ENCODE peak calls at places on chromosome 13, in seven cellular contexts. U is foreskin fibroblast; V is stimulated activated CD8-positive, alpha-beta memory T cell treated with anti-CD3 and anti-CD28 coated beads, Interleukin-15, amount 100 ng/mL, for 4 hours; W is NCI-H1105 treated with DMSO at 0.1 percent for 48 hours; M is AG10803; I is CD4-positive, alpha-beta memory T cell; S is neuronal stem cell. A is an unnamed sample.
A peak's percentile ranks its signal among the peaks of the same experiment; 100 is the strongest.

GRCh38 chr13:61414686-61415664 is 674 bp downstream of the PCDH20 start:
- DNase-seq in V (no peak), S (peak; percentile 75), I (no peak), U (no peak), W (peak; percentile 98), M (no peak), A (peak; percentile 93)

GRCh38 chr13:112874751-112875300 is 94.2 kb upstream of the MCF2L start:
- DNase-seq in M (no peak), W (no peak), V (no peak), I (no peak), U (no peak), S (no peak), A (no peak)

GRCh38 chr13:79560954-79561353 is 80.0 kb downstream of the NDFIP2 start:
- DNase-seq in M (no peak), S (no peak), U (no peak), I (no peak), V (no peak), W (no peak), A (no peak)

GRCh38 chr13:52713894-52714293 is 25.7 kb downstream of the CNMD start:
- DNase-seq in I (no peak), U (peak; percentile 19), W (no peak), S (no peak), V (no peak), M (no peak), A (no peak)

GRCh38 chr13:113808058-113808834 is 49.2 kb downstream of the TMEM255B start:
- DNase-seq in V (no peak), I (no peak), W (no peak), S (no peak), M (no peak), U (no peak), A (no peak)

GRCh38 chr13:35208587-35208986 is 266.5 kb downstream of the NBEA start:
- DNase-seq in U (no peak), I (no peak), S (no peak), V (no peak), W (no peak), M (no peak), A (no peak)

GRCh38 chr13:46476174-46476573 is 76.8 kb upstream of the LRCH1 start:
- DNase-seq in U (no peak), S (no peak), W (no peak), V (no peak), M (peak; percentile 11), I (no peak), A (no peak)

GRCh38 chr13:23321534-23322241 is 111.8 kb downstream of the SACS start:
- DNase-seq in V (no peak), M (peak; percentile 93), W (no peak), S (no peak), I (peak; percentile 4), U (peak; percentile 97), A (no peak)

GRCh38 chr13:32585625-32586021 is 629 bp upstream of the PDS5B start:
- DNase-seq in I (no peak), W (no peak), U (no peak), M (peak; percentile 62), V (no peak), S (peak; percentile 26), A (peak; percentile 45)

GRCh38 chr13:77448689-77449088 is 86.8 kb upstream of the SCEL start:
- DNase-seq in U (no peak), V (no peak), S (no peak), M (no peak), W (no peak), I (no peak), A (peak; percentile 40)

GRCh38 chr13:49539313-49539712 is 43.6 kb downstream of the PHF11 start:
- DNase-seq in I (no peak), W (no peak), V (no peak), U (peak; percentile 42), M (no peak), S (no peak), A (no peak)

GRCh38 chr13:62706035-62706434 is 1290.4 kb upstream of the PCDH20 start:
- DNase-seq in I (no peak), S (no peak), M (no peak), U (no peak), W (no peak), V (no peak), A (no peak)

GRCh38 chr13:25468330-25469178 is 96.8 kb downstream of the ATP8A2 start:
- DNase-seq in V (no peak), W (peak; percentile 54), U (peak; percentile 73), I (no peak), M (no peak), S (peak; percentile 54), A (peak; percentile 73)

GRCh38 chr13:89097994-89098393 is 1426.8 kb downstream of the SLITRK5 start:
- DNase-seq in W (no peak), U (no peak), S (no peak), V (no peak), I (no peak), M (no peak), A (no peak)

GRCh38 chr13:114106526-114106925 is 25.9 kb downstream of the RASA3 start:
- DNase-seq in S (no peak), V (no peak), M (no peak), W (no peak), I (no peak), U (no peak), A (no peak)

GRCh38 chr13:110334841-110335490 is 27.9 kb downstream of the COL4A2 start:
- DNase-seq in I (no peak), S (no peak), M (no peak), W (no peak), U (no peak), V (no peak), A (no peak)

GRCh38 chr13:46373623-46374022 is 13.4 kb downstream of the RUBCNL start:
- DNase-seq in M (no peak), V (no peak), W (no peak), I (no peak), U (peak; percentile 19), S (no peak), A (no peak)

GRCh38 chr13:42985312-42986175 is 6.5 kb downstream of the EPSTI1 start:
- DNase-seq in U (no peak), W (no peak), M (peak; percentile 90), V (no peak), I (no peak), S (no peak), A (no peak)

GRCh38 chr13:98529171-98529570 is 47.7 kb downstream of the STK24 start:
- DNase-seq in I (no peak), U (no peak), M (no peak), V (no peak), S (no peak), W (no peak), A (no peak)

GRCh38 chr13:71587778-71588177 is 279.2 kb downstream of the DACH1 start:
- DNase-seq in S (no peak), W (peak; percentile 60), I (no peak), M (no peak), V (no peak), U (no peak), A (no peak)

GRCh38 chr13:39765801-39766463 is 110.5 kb downstream of the COG6 start:
- DNase-seq in V (no peak), M (peak; percentile 56), I (no peak), U (peak; percentile 66), S (no peak), W (peak; percentile 91), A (peak; percentile 56)

GRCh38 chr13:84607614-84608013 is 725.3 kb upstream of the SLITRK1 start:
- DNase-seq in I (no peak), M (peak; percentile 67), V (no peak), W (no peak), U (peak; percentile 83), S (no peak), A (no peak)

GRCh38 chr13:97432232-97432916 is 1.6 kb upstream of the RAP2A start:
- DNase-seq in W (no peak), I (no peak), M (no peak), U (no peak), S (no peak), V (no peak), A (no peak)

GRCh38 chr13:103539265-103539664 is 473.0 kb upstream of the SLC10A2 start:
- DNase-seq in W (peak; percentile 85), V (no peak), S (peak; percentile 48), M (no peak), U (no peak), I (no peak), A (peak; percentile 26)

GRCh38 chr13:43725460-43725859 is 61.3 kb downstream of the ENOX1 start:
- DNase-seq in M (no peak), I (no peak), W (no peak), U (peak; percentile 12), S (no peak), V (no peak), A (no peak)

GRCh38 chr13:101453784-101454201 is 1.3 kb downstream of the ITGBL1 start:
- DNase-seq in U (peak; percentile 62), M (peak; percentile 31), V (no peak), W (no peak), S (no peak), I (no peak), A (peak; percentile 69)

GRCh38 chr13:51619614-51620013 is 35.4 kb downstream of the WDFY2 start:
- DNase-seq in U (peak; percentile 88), S (no peak), W (no peak), V (no peak), M (peak; percentile 78), I (no peak), A (no peak)

GRCh38 chr13:19864018-19864338 is 529 bp upstream of the ZMYM5 start:
- DNase-seq in I (peak; percentile 74), V (peak; percentile 35), U (peak; percentile 83), M (peak; percentile 73), S (peak; percentile 72), W (peak; percentile 57), A (peak; percentile 54)

GRCh38 chr13:34757441-34757840 is 184.6 kb upstream of the NBEA start:
- DNase-seq in W (no peak), U (peak; percentile 35), M (no peak), I (no peak), V (no peak), S (no peak), A (no peak)

GRCh38 chr13:18978447-18978846 is 203.2 kb downstream of the TUBA3C start:
- DNase-seq in M (no peak), U (no peak), I (no peak), V (no peak), S (no peak), W (no peak), A (no peak)

GRCh38 chr13:74305876-74306275 is 171.7 kb upstream of the KLF12 start:
- DNase-seq in I (no peak), U (peak; percentile 25), S (no peak), M (no peak), W (no peak), V (no peak), A (peak; percentile 71)

GRCh38 chr13:46756977-46757376 is 40.0 kb downstream of the ESD start:
- DNase-seq in W (no peak), U (peak; percentile 81), M (peak; percentile 29), I (no peak), V (no peak), S (no peak), A (no peak)

GRCh38 chr13:27953671-27954405 is 15.3 kb downstream of the CDX2 start:
- DNase-seq in U (peak; percentile 86), S (peak; percentile 89), W (peak; percentile 60), V (peak; percentile 16), I (peak; percentile 42), M (peak; percentile 59), A (peak; percentile 92)

GRCh38 chr13:59038824-59039223 is 1124.9 kb downstream of the DIAPH3 start:
- DNase-seq in M (no peak), U (peak; percentile 2), S (no peak), V (no peak), I (no peak), W (no peak), A (no peak)

GRCh38 chr13:55160911-55161310 is 1979.8 kb upstream of the PRR20A start:
- DNase-seq in U (no peak), M (no peak), V (no peak), I (no peak), W (peak; percentile 93), S (no peak), A (no peak)

GRCh38 chr13:24348797-24349515 is 39.6 kb downstream of the C1QTNF9 start:
- DNase-seq in S (no peak), W (peak; percentile 25), I (no peak), M (no peak), U (no peak), V (no peak), A (no peak)

GRCh38 chr13:98822238-98822606 is 69.8 kb upstream of the SLC15A1 start:
- DNase-seq in I (no peak), V (no peak), W (no peak), M (peak; percentile 31), U (peak; percentile 39), S (no peak), A (no peak)

A was measured in GM23338.